ENCODE peak calls at places on chromosomes 11 and 22, in nine cellular contexts. A is nephron progenitor cell, L is osteocyte, N is lung, O is BJ, D is bronchial epithelial cell, R is HFF-Myc, Q is HFFc6, Y is neural progenitor cell. C is an unnamed sample.

GRCh38 chr11:71067753-71068152 is 184.6 kb downstream of the SHANK2 start:
- DNase-seq in A (no peak), L (no peak), N (no peak), O (no peak), D (no peak), R (no peak), Q (no peak), Y (no peak), C (no peak)

GRCh38 chr11:20363500-20364411 is at the start of gene HTATIP2:
- DNase-seq in A (peak; percentile 58), L (no peak), N (peak; percentile 59), O (no peak), D (peak; percentile 46), R (no peak), Q (no peak), Y (peak; percentile 70), C (no peak)

GRCh38 chr11:124556828-124557227 is 13.0 kb upstream of the OR8A1 start:
- DNase-seq in A (no peak), L (no peak), N (no peak), O (no peak), D (no peak), R (no peak), Q (no peak), Y (no peak), C (no peak)

GRCh38 chr11:131042041-131042390 is 125.7 kb upstream of the SNX19 start:
- DNase-seq in A (no peak), L (no peak), N (no peak), O (no peak), D (peak; percentile 73), R (no peak), Q (no peak), Y (no peak), C (no peak)

GRCh38 chr11:17720796-17721171 is 1.4 kb downstream of the MYOD1 start:
- DNase-seq in A (no peak), L (no peak), N (no peak), O (no peak), D (no peak), R (no peak), Q (no peak), Y (peak; percentile 56), C (no peak)

GRCh38 chr11:82823635-82824614 is 76.3 kb downstream of the PRCP start:
- DNase-seq in A (no peak), L (no peak), N (no peak), O (no peak), D (no peak), R (no peak), Q (no peak), Y (no peak), C (no peak)

GRCh38 chr22:45424241-45424731 is 10.8 kb downstream of the RIBC2 start:
- DNase-seq in A (no peak), L (peak; percentile 73), N (peak; percentile 30), O (no peak), D (no peak), R (no peak), Q (no peak), Y (no peak), C (no peak)

GRCh38 chr11:882593-882992 is 28.0 kb downstream of the CHID1 start:
- DNase-seq in A (no peak), L (no peak), N (no peak), O (no peak), D (no peak), R (no peak), Q (no peak), Y (no peak), C (no peak)

GRCh38 chr22:41353862-41354575 is 27.7 kb upstream of the TEF start:
- DNase-seq in A (no peak), L (no peak), N (no peak), O (no peak), D (no peak), R (no peak), Q (no peak), Y (no peak), C (no peak)

GRCh38 chr11:125364085-125364822 is 131.8 kb downstream of the FEZ1 start:
- DNase-seq in A (no peak), L (no peak), N (no peak), O (no peak), D (peak; percentile 60), R (no peak), Q (peak; percentile 40), Y (no peak), C (no peak)

GRCh38 chr11:94553938-94554337 is 10.2 kb downstream of the FUT4 start:
- DNase-seq in A (no peak), L (no peak), N (no peak), O (no peak), D (peak; percentile 73), R (peak; percentile 85), Q (peak; percentile 10), Y (no peak), C (no peak)

GRCh38 chr11:27211370-27212127 is 151.5 kb downstream of the CCDC34 start:
- DNase-seq in A (no peak), L (no peak), N (no peak), O (no peak), D (no peak), R (no peak), Q (no peak), Y (no peak), C (no peak)

GRCh38 chr11:74670171-74670570 is 61.1 kb downstream of the CHRDL2 start:
- DNase-seq in A (no peak), L (peak; percentile 51), N (peak; percentile 25), O (no peak), D (no peak), R (no peak), Q (no peak), Y (no peak), C (no peak)
- TF ChIP-seq CTCF in A (no peak), L (no peak), N (no peak), O (no peak), D (no peak), R (no peak), Q (no peak), Y (no peak), C (no peak)

DNA sequence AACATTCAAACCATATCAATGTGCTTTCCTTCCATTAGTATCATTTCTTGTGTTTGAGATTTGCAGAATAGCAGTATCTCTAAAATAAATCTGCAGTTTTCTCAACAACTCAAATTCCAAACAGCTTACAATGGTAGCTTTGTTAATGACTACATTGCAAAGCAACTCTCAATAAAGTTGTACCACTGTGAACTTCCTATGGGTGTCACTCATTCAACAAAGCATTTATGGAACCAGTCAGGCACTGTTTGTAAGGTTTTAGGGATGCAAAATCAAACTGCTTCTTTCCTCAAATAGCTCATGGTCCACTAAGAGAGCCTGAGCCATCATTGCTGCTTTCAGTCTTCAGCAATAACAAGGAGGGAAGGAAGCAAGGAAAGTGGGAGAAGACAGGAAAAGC is 91.0 kb downstream of the CCDC83 start:
- DNase-seq in A (no peak), L (no peak), N (no peak), O (no peak), D (no peak), R (no peak), Q (peak; percentile 57), Y (no peak), C (no peak)
- TF ChIP-seq CTCF in A (no peak), L (no peak), N (no peak), O (no peak), D (no peak), R (no peak), Q (peak; percentile 38), Y (no peak), C (no peak)

GRCh38 chr22:31106001-31106571 is 1.3 kb downstream of the SELENOM start:
- DNase-seq in A (no peak), L (no peak), N (no peak), O (no peak), D (no peak), R (no peak), Q (peak; percentile 40), Y (no peak), C (no peak)
- TF ChIP-seq CTCF in A (no peak), L (no peak), N (no peak), O (peak; percentile 23), D (no peak), R (no peak), Q (peak; percentile 57), Y (no peak), C (no peak)

GRCh38 chr11:75184757-75185156 is 33.9 kb downstream of the SLCO2B1 start:
- DNase-seq in A (no peak), L (no peak), N (no peak), O (no peak), D (no peak), R (no peak), Q (no peak), Y (no peak), C (no peak)
- TF ChIP-seq CTCF in A (no peak), L (no peak), N (no peak), O (no peak), D (no peak), R (no peak), Q (no peak), Y (no peak), C (no peak)

DNA sequence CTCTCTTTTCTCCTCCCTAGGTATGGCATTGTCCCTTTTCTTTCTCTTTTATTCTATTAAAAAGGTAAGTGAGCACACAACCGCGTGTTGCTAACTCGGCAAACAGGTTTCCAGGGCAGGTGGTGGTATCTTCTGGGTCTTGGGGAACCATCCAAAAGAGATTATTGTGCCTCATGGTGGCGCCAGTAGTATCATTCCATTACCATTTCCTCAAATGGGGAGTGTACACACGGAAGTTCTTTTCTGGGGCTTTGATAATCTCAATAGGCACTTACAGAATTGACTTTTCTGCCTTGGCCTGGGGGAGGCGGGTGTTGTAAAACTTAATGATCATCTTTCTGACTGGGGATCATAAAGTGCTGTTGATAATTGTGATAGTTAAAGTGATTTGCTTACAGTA is 234.1 kb downstream of the KIRREL3 start:
- DNase-seq in A (no peak), L (no peak), N (peak; percentile 29), O (no peak), D (no peak), R (no peak), Q (no peak), Y (no peak), C (no peak)
- TF ChIP-seq CTCF in A (no peak), L (no peak), N (no peak), O (no peak), D (no peak), R (no peak), Q (no peak), Y (no peak), C (no peak)

GRCh38 chr22:37492428-37493344 is 6.5 kb upstream of the MFNG start:
- DNase-seq in A (no peak), L (no peak), N (no peak), O (no peak), D (peak; percentile 32), R (no peak), Q (peak; percentile 63), Y (peak; percentile 70), C (no peak)
- TF ChIP-seq CTCF in A (peak; percentile 33), L (peak; percentile 51), N (peak; percentile 13), O (peak; percentile 65), D (peak; percentile 52), R (peak; percentile 67), Q (peak; percentile 70), Y (peak; percentile 64), C (no peak)